ENCODE peak calls at places on chromosome 4, in five cellular contexts. X is foreskin fibroblast, R is nucleus accumbens, K is COR-L47, J is bronchial epithelial cell. F is an unnamed sample.

GRCh38 chr4:71210831-71211230 is 128.0 kb upstream of the SLC4A4 start:
- DNase-seq in R (no peak), J (no peak), K (no peak), X (no peak), F (no peak)

GRCh38 chr4:175273995-175274753 is 356.0 kb downstream of the ADAM29 start:
- DNase-seq in X (peak), J (peak), R (no peak), K (no peak), F (no peak)

GRCh38 chr4:77927991-77928925 is 65.6 kb downstream of the MRPL1 start:
- DNase-seq in K (peak), X (peak), J (peak), R (no peak), F (no peak)

GRCh38 chr4:154506253-154506652 is 14.7 kb upstream of the DCHS2 start:
- DNase-seq in R (no peak), X (peak), J (peak), K (peak), F (no peak)

GRCh38 chr4:110361921-110362320 is 114.0 kb upstream of the ENPEP start:
- DNase-seq in X (peak), R (no peak), K (no peak), J (peak), F (no peak)

GRCh38 chr4:80336582-80336981 is 1.1 kb downstream of the CFAP299 start:
- DNase-seq in J (peak), R (no peak), K (peak), X (peak), F (no peak)

GRCh38 chr4:124433500-124433899 is 279.0 kb downstream of the ANKRD50 start:
- DNase-seq in J (peak), K (no peak), X (no peak), R (no peak), F (no peak)

GRCh38 chr4:128841402-128841801 is 31.9 kb downstream of the JADE1 start:
- DNase-seq in R (no peak), J (peak), X (no peak), K (no peak), F (no peak)

GRCh38 chr4:90318208-90318607 is 191.0 kb downstream of the CCSER1 start:
- DNase-seq in X (peak), K (no peak), J (peak), R (no peak), F (peak)

GRCh38 chr4:104490096-104490769 is 4.5 kb downstream of the CXXC4 start:
- DNase-seq in R (peak), X (no peak), J (no peak), K (peak), F (no peak)

GRCh38 chr4:149353241-149353640 is 462.4 kb downstream of the IQCM start:
- DNase-seq in J (peak), X (no peak), R (no peak), K (no peak), F (no peak)

GRCh38 chr4:162959056-162959455 is 207.6 kb downstream of the NAF1 start:
- DNase-seq in J (no peak), R (no peak), X (no peak), K (no peak), F (no peak)

GRCh38 chr4:38923746-38924145 is 56.1 kb downstream of the FAM114A1 start:
- DNase-seq in R (no peak), X (no peak), K (no peak), J (no peak), F (no peak)

GRCh38 chr4:78186597-78187543 is 129.7 kb downstream of the FRAS1 start:
- DNase-seq in R (no peak), K (no peak), J (no peak), X (no peak), F (no peak)

GRCh38 chr4:81565137-81565870 is 93.6 kb upstream of the RASGEF1B start:
- DNase-seq in R (peak), J (peak), K (no peak), X (peak), F (no peak)

GRCh38 chr4:73589261-73589847 is 30.9 kb downstream of the RASSF6 start:
- DNase-seq in K (no peak), J (peak), X (peak), R (no peak), F (no peak)

GRCh38 chr4:110917835-110918234 is 295.0 kb upstream of the PITX2 start:
- DNase-seq in R (no peak), K (no peak), X (no peak), J (no peak), F (no peak)

GRCh38 chr4:164509951-164510350 is 244.0 kb upstream of the SMIM31 start:
- DNase-seq in J (peak), K (no peak), X (no peak), R (no peak), F (no peak)

GRCh38 chr4:15702941-15703403 is at the start of gene BST1:
- DNase-seq in R (no peak), X (peak), J (peak), K (no peak), F (no peak)

GRCh38 chr4:102787096-102787867 is 26.5 kb upstream of the MANBA start:
- DNase-seq in K (no peak), X (peak), J (peak), R (no peak), F (peak)

GRCh38 chr4:41362647-41363383 is 106.1 kb downstream of the UCHL1 start:
- DNase-seq in R (peak), X (no peak), K (no peak), J (no peak), F (no peak)

GRCh38 chr4:38091636-38092035 is 131.4 kb downstream of the PTTG2 start:
- DNase-seq in K (no peak), X (no peak), R (no peak), J (peak), F (peak)

GRCh38 chr4:169604131-169604900 is 8.1 kb downstream of the NEK1 start:
- DNase-seq in R (no peak), J (peak), X (peak), K (no peak), F (peak)

GRCh38 chr4:99091174-99091573 is 2.6 kb upstream of the ADH5 start:
- DNase-seq in X (no peak), R (no peak), J (no peak), K (no peak), F (no peak)

GRCh38 chr4:175246941-175247340 is 328.8 kb downstream of the ADAM29 start:
- DNase-seq in K (no peak), R (no peak), X (peak), J (peak), F (no peak)

GRCh38 chr4:181301735-181302380 is 941.3 kb upstream of the TENM3 start:
- DNase-seq in X (no peak), R (no peak), J (peak), K (peak), F (no peak)